ENCODE peak calls at places on chromosomes 13 and 19, in four cellular contexts. C is ovary, H is body of pancreas, U is H54. G is an unnamed sample.

GRCh38 chr13:109348514-109349340 is 437.7 kb downstream of the IRS2 start:
- DNase-seq in H (no peak), U (peak; percentile 37), C (no peak), G (no peak)

GRCh38 chr13:109344552-109345157 is 441.7 kb downstream of the IRS2 start:
- DNase-seq in H (no peak), C (no peak), U (peak; percentile 67), G (no peak)

GRCh38 chr19:46741447-46741846 is 4.4 kb upstream of the FKRP start:
- DNase-seq in H (no peak), U (no peak), C (no peak), G (no peak)

GRCh38 chr13:33556828-33557227 is 261.1 kb upstream of the RFC3 start:
- DNase-seq in H (no peak), U (no peak), C (no peak), G (no peak)

GRCh38 chr13:51193387-51193786 is 28.8 kb upstream of the FAM124A start:
- DNase-seq in H (no peak), C (no peak), U (no peak), G (no peak)

GRCh38 chr19:40283414-40284250 is 1.5 kb downstream of the AKT2 start:
- DNase-seq in H (peak; percentile 76), U (no peak), C (no peak), G (peak; percentile 43)

GRCh38 chr13:46006688-46007452 is 45.7 kb downstream of the ZC3H13 start:
- DNase-seq in H (no peak), C (no peak), U (no peak), G (no peak)

GRCh38 chr19:35718345-35719041 is 690 bp downstream of the KMT2B start:
- DNase-seq in H (peak; percentile 61), C (no peak), U (peak; percentile 67), G (peak; percentile 60)

GRCh38 chr13:33070713-33071112 is 54.5 kb downstream of the KL start:
- DNase-seq in H (no peak), U (no peak), C (no peak), G (no peak)

GRCh38 chr19:51320258-51320657 is 8.8 kb downstream of the IGLON5 start:
- DNase-seq in U (no peak), C (no peak), H (no peak), G (no peak)

GRCh38 chr13:30714629-30715028 is 20.7 kb upstream of the ALOX5AP start:
- DNase-seq in H (no peak), C (no peak), U (no peak), G (no peak)

GRCh38 chr13:93758575-93758974 is 532.0 kb downstream of the GPC6 start:
- DNase-seq in H (no peak), U (no peak), C (no peak), G (no peak)

GRCh38 chr19:14003279-14004051 is 2.7 kb downstream of the RFX1 start:
- DNase-seq in C (no peak), U (no peak), H (no peak), G (no peak)

GRCh38 chr13:100890645-100891044 is 216.1 kb upstream of the TMTC4 start:
- DNase-seq in C (no peak), H (no peak), U (no peak), G (no peak)

GRCh38 chr13:72556945-72557344 is 170.5 kb downstream of the MZT1 start:
- DNase-seq in C (no peak), U (no peak), H (no peak), G (no peak)

GRCh38 chr19:6041071-6041470 is 63.1 kb upstream of the RANBP3 start:
- DNase-seq in C (no peak), H (no peak), U (no peak), G (no peak)

GRCh38 chr19:34994643-34995471 is 5.3 kb upstream of the GRAMD1A start:
- DNase-seq in C (peak; percentile 64), H (peak; percentile 87), U (no peak), G (no peak)

GRCh38 chr13:51093574-51093973 is 17.5 kb downstream of the C13orf42 start:
- DNase-seq in U (no peak), C (no peak), H (no peak), G (no peak)

GRCh38 chr19:35869327-35870123 is 1.2 kb downstream of the APLP1 start:
- DNase-seq in C (peak; percentile 21), U (peak; percentile 96), H (peak; percentile 88), G (peak; percentile 87)

GRCh38 chr13:24922390-24923304 is 158.7 kb downstream of the RNF17 start:
- DNase-seq in U (peak; percentile 76), H (peak; percentile 95), C (peak; percentile 97), G (peak; percentile 98)

GRCh38 chr13:24921881-24922280 is 157.9 kb downstream of the RNF17 start:
- DNase-seq in U (no peak), C (no peak), H (no peak), G (no peak)

GRCh38 chr13:24921003-24921402 is 157.0 kb downstream of the RNF17 start:
- DNase-seq in U (no peak), H (no peak), C (no peak), G (no peak)

GRCh38 chr13:24925318-24926231 is 161.6 kb downstream of the RNF17 start:
- DNase-seq in U (no peak), H (no peak), C (no peak), G (no peak)

DNA sequence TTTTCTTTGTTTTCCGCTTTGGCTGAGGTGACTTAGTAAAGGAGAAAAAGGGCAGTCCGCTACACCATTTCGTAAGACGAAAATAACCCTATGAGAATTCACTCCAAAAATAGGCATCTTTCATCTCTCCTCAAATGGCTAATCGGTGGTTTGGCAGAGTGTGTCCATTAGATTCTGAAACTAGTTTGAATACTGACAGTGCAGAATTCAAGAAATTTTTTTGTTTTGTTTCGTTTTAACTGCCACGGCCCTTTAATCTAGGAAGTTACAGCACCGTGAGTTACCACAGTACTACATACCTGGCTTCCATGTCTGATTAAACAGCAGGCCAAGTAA is 159.3 kb downstream of the RNF17 start:
- DNase-seq in U (peak; percentile 5), C (no peak), H (no peak), G (peak; percentile 85)
- TF ChIP-seq POLR2A in U (no peak), C (no peak), H (no peak), G (peak; percentile 81)

GRCh38 chr19:10830370-10830769 is 5.6 kb downstream of the TMED1 start:
- DNase-seq in H (no peak), C (no peak), U (no peak), G (no peak)

GRCh38 chr19:10829967-10830366 is 6.0 kb downstream of the TMED1 start:
- DNase-seq in C (no peak), U (no peak), H (no peak), G (no peak)

GRCh38 chr19:10831980-10832658 is 3.9 kb downstream of the TMED1 start:
- DNase-seq in H (no peak), C (no peak), U (no peak), G (no peak)

GRCh38 chr19:10832659-10833296 is 3.2 kb downstream of the TMED1 start:
- DNase-seq in H (no peak), U (no peak), C (no peak), G (no peak)

DNA sequence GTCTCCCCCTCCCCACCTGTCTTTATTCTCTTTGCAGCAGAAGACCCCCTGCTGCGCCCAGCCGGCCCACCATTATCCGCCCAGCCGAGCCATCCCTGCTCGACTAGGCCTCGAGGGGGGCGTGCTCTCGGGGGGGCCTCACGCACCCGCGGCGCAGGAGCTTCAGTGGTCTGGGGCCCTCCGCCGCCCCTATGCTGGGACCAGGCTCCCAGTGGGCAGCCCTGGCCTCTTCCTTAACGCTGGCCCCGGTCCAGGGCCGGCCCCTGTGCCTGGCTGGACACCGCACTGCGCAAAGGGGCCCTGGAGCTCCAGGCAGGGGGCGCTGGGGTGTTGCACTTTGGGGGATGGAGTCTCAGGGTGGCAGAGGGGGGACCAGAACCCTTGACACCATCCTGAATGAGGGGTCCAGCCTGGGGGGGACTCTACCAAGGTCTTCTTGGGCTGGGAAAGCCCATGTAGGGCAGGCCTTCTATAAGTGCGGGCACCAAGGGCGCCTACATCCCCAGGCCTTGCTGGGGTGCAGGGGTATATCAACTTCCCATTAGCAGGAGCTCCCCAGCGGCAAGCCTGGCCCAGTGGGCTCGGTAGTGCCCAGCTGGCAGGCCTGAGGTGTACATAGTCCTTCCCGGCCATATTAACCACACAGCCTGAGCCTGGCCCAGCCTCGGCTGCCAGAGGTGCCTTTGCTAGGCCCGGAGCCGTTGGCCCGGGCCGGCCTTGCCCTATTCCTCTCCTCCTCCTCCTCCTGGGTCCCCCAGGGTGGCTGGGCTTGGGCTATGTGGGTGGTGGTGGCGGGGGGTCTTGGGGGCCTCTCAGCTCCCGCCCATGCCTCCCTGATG is 4.9 kb downstream of the TMED1 start:
- DNase-seq in H (no peak), C (no peak), U (no peak), G (no peak)
- TF ChIP-seq POLR2A in H (no peak), C (no peak), U (no peak), G (no peak)

DNA sequence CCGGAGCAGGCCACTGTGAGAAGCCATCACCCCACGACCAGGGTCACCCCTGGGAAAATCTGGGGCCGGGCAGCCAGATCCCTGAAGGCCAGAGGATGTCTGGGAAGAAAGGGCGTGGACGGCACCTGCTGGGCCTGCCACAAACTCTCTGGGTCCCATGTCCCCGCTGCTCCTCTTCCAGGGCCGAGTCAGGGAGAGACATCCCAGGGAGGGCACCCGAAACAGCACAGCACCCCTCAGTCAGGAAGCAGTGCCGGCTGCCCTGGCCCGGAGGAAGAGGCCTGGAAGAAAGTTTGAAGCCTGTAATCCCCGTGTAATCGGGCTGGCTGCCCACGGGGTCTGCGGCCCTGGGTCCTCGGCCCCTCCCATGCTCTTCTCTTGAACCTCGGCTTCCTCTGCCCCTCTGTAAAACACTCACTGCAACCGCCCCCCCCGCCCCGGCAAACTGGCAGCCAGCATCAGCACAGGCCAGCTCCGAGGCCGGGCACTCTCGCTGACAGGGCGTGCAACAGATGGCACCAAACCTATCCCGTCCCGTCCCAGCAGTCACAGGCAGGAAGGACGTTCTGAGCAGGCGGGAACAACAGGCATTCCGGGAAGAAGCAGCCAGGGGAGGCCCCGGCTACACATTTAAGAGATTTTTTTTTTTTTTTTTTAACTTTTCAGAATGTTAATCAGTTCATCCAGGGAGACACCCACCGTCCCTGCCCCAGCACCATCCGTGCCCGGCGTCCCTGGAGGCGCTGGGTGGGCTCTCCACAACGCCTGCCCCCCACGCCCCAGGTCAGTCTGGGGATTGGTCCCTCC is 1.5 kb downstream of the SBNO2 start:
- DNase-seq in C (no peak), H (peak; percentile 78), U (no peak), G (no peak)
- TF ChIP-seq POLR2A in C (no peak), H (no peak), U (no peak), G (no peak)

GRCh38 chr19:30547192-30547591 is 175.0 kb downstream of the ZNF536 start:
- DNase-seq in H (no peak), C (no peak), U (no peak), G (no peak)

GRCh38 chr19:30549151-30549550 is 177.0 kb downstream of the ZNF536 start:
- DNase-seq in H (no peak), C (no peak), U (no peak), G (no peak)

GRCh38 chr19:30546332-30546731 is 174.1 kb downstream of the ZNF536 start:
- DNase-seq in C (no peak), H (no peak), U (no peak), G (no peak)

GRCh38 chr19:30543243-30543945 is 171.2 kb downstream of the ZNF536 start:
- DNase-seq in U (no peak), H (no peak), C (no peak), G (no peak)

DNA sequence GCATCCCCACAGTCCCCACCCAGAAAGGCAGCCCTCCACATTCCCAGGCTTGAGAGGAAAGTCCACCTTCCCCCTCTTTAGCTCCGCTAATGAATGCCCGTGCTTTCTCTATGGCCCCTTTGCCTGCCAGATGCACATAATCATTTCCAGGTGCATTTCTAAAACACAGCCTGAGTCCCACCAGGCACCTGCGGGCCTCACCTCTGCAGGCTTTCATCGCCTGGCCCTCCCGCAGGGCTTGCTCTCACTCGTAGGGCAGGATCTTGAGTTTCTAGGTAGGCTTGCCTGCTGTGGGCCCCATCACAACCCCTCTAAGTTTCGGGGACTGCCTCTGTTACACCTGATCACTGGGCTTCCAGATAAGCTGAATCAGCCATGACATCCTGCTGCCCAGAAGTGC is 173.6 kb downstream of the ZNF536 start:
- DNase-seq in H (no peak), C (no peak), U (no peak), G (no peak)
- TF ChIP-seq POLR2A in H (no peak), C (no peak), U (no peak), G (no peak)

G was measured in erythroblast.